ENCODE peak calls at places on chromosomes 3 and 15, in ten cellular contexts. One of them, this sample, is unnamed.

GRCh38 chr15:35986072-35986666 is 440.2 kb upstream of the DPH6 start:
- DNase-seq in foreskin keratinocyte: no peak
- DNase-seq in endothelial cell: no peak
- DNase-seq in nephron progenitor cell: no peak
- DNase-seq in RWPE1: no peak
- DNase-seq in pancreas: no peak
- DNase-seq in brain microvascular endothelial cell: no peak
- DNase-seq in right lobe of liver: peak
- DNase-seq in hepatocyte: peak
- DNase-seq in HFF-Myc: no peak
- DNase-seq in this sample: no peak

GRCh38 chr3:52600258-52600657 is 63.9 kb downstream of the UQCC5 start:
- DNase-seq in endothelial cell: no peak
- DNase-seq in RWPE1: no peak
- DNase-seq in right lobe of liver: no peak
- DNase-seq in foreskin keratinocyte: no peak
- DNase-seq in HFF-Myc: no peak
- DNase-seq in brain microvascular endothelial cell: no peak
- DNase-seq in pancreas: no peak
- DNase-seq in hepatocyte: no peak
- DNase-seq in nephron progenitor cell: no peak
- DNase-seq in this sample: no peak

GRCh38 chr3:183254816-183255730 is 2.0 kb downstream of the B3GNT5 start:
- DNase-seq in HFF-Myc: no peak
- DNase-seq in RWPE1: peak
- DNase-seq in right lobe of liver: no peak
- DNase-seq in brain microvascular endothelial cell: no peak
- DNase-seq in endothelial cell: no peak
- DNase-seq in pancreas: no peak
- DNase-seq in foreskin keratinocyte: no peak
- DNase-seq in nephron progenitor cell: peak
- DNase-seq in hepatocyte: peak
- DNase-seq in this sample: no peak

GRCh38 chr3:50204804-50205718 is at the start of gene SLC38A3:
- DNase-seq in pancreas: peak
- DNase-seq in nephron progenitor cell: peak
- DNase-seq in right lobe of liver: peak
- DNase-seq in brain microvascular endothelial cell: no peak
- DNase-seq in endothelial cell: peak
- DNase-seq in HFF-Myc: no peak
- DNase-seq in RWPE1: no peak
- DNase-seq in hepatocyte: peak
- DNase-seq in foreskin keratinocyte: no peak
- DNase-seq in this sample: peak

GRCh38 chr3:159855599-159856495 is 132.8 kb upstream of the IL12A start:
- DNase-seq in pancreas: no peak
- DNase-seq in nephron progenitor cell: no peak
- DNase-seq in RWPE1: no peak
- DNase-seq in hepatocyte: no peak
- DNase-seq in endothelial cell: no peak
- DNase-seq in brain microvascular endothelial cell: no peak
- DNase-seq in HFF-Myc: peak
- DNase-seq in right lobe of liver: no peak
- DNase-seq in foreskin keratinocyte: no peak
- DNase-seq in this sample: no peak

GRCh38 chr3:160485931-160486330 is 36.3 kb upstream of the TRIM59 start:
- DNase-seq in RWPE1: no peak
- DNase-seq in hepatocyte: no peak
- DNase-seq in foreskin keratinocyte: no peak
- DNase-seq in pancreas: no peak
- DNase-seq in HFF-Myc: no peak
- DNase-seq in nephron progenitor cell: no peak
- DNase-seq in right lobe of liver: no peak
- DNase-seq in brain microvascular endothelial cell: no peak
- DNase-seq in endothelial cell: no peak
- DNase-seq in this sample: no peak

GRCh38 chr3:51163051-51163450 is 222.0 kb upstream of the MANF start:
- DNase-seq in right lobe of liver: no peak
- DNase-seq in nephron progenitor cell: no peak
- DNase-seq in pancreas: no peak
- DNase-seq in endothelial cell: no peak
- DNase-seq in foreskin keratinocyte: peak
- DNase-seq in RWPE1: no peak
- DNase-seq in HFF-Myc: no peak
- DNase-seq in hepatocyte: no peak
- DNase-seq in brain microvascular endothelial cell: no peak
- DNase-seq in this sample: no peak

GRCh38 chr3:144687862-144688261 is 716.2 kb downstream of the DIPK2A start:
- DNase-seq in HFF-Myc: no peak
- DNase-seq in endothelial cell: no peak
- DNase-seq in foreskin keratinocyte: no peak
- DNase-seq in right lobe of liver: no peak
- DNase-seq in hepatocyte: no peak
- DNase-seq in RWPE1: no peak
- DNase-seq in nephron progenitor cell: no peak
- DNase-seq in brain microvascular endothelial cell: no peak
- DNase-seq in pancreas: no peak
- DNase-seq in this sample: no peak

GRCh38 chr3:40504636-40505430 is 1.0 kb upstream of the ZNF620 start:
- DNase-seq in RWPE1: peak
- DNase-seq in hepatocyte: peak
- DNase-seq in pancreas: peak
- DNase-seq in right lobe of liver: peak
- DNase-seq in HFF-Myc: peak
- DNase-seq in endothelial cell: no peak
- DNase-seq in foreskin keratinocyte: peak
- DNase-seq in brain microvascular endothelial cell: peak
- DNase-seq in nephron progenitor cell: no peak
- DNase-seq in this sample: no peak

GRCh38 chr3:105951043-105951442 is 82.2 kb upstream of the CBLB start:
- DNase-seq in RWPE1: no peak
- DNase-seq in brain microvascular endothelial cell: no peak
- DNase-seq in hepatocyte: no peak
- DNase-seq in foreskin keratinocyte: no peak
- DNase-seq in endothelial cell: no peak
- DNase-seq in nephron progenitor cell: no peak
- DNase-seq in pancreas: no peak
- DNase-seq in right lobe of liver: no peak
- DNase-seq in HFF-Myc: no peak
- DNase-seq in this sample: no peak

GRCh38 chr15:64622410-64623260 is 152.8 kb downstream of the RBPMS2 start:
- DNase-seq in pancreas: no peak
- DNase-seq in right lobe of liver: no peak
- DNase-seq in HFF-Myc: no peak
- DNase-seq in brain microvascular endothelial cell: no peak
- DNase-seq in foreskin keratinocyte: no peak
- DNase-seq in endothelial cell: no peak
- DNase-seq in RWPE1: no peak
- DNase-seq in hepatocyte: no peak
- DNase-seq in nephron progenitor cell: no peak
- DNase-seq in this sample: no peak

GRCh38 chr3:116067275-116067674 is 378.0 kb downstream of the LSAMP start:
- DNase-seq in pancreas: no peak
- DNase-seq in brain microvascular endothelial cell: no peak
- DNase-seq in foreskin keratinocyte: no peak
- DNase-seq in right lobe of liver: no peak
- DNase-seq in endothelial cell: no peak
- DNase-seq in RWPE1: no peak
- DNase-seq in nephron progenitor cell: no peak
- DNase-seq in hepatocyte: no peak
- DNase-seq in HFF-Myc: no peak
- DNase-seq in this sample: no peak

GRCh38 chr15:65286069-65286703 is 497 bp downstream of the PARP16 start:
- DNase-seq in right lobe of liver: peak
- DNase-seq in brain microvascular endothelial cell: no peak
- DNase-seq in RWPE1: no peak
- DNase-seq in HFF-Myc: no peak
- DNase-seq in pancreas: no peak
- DNase-seq in hepatocyte: peak
- DNase-seq in foreskin keratinocyte: no peak
- DNase-seq in nephron progenitor cell: peak
- DNase-seq in endothelial cell: peak
- DNase-seq in this sample: no peak

DNA sequence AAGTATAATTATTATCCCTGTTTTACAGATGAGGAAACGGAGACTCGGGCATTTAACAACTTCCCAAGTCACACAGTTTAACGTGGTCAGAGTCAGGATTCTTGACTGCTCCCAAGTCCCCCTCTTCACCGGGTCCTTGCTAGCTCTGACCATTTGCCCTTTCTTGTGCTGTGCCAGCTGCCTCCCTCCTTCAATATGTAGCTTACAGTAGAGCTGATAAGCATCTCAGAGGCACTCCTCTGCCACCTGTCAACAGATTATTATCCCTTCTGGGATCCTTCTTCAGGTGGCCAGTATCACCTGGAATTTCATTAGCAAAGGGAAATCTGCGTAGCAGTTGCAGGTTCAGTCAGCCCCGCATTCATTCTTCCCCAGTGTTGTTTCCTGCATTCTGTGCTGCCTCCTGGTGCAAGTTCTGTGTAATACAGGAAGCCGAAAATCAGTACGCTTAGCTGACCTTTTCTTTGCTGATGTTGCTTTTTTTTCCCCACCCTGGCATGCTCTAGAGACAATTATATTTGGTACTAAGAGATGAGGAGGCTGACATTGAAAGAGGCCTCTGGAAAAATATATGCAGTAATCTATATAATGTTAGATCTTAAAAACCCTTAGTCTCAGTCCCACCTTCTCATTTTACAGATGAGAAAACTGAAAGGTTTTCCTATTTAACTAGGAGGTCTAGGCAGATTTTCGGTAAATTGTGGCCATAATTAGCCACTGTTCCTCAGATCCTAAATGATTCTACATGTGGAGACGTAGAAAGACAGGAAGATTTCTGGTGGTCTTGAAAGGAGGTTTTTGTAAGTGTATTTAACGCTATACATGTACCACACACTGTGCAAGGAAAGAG is 24.8 kb downstream of the TMOD2 start:
- DNase-seq in hepatocyte: peak
- DNase-seq in brain microvascular endothelial cell: peak
- DNase-seq in right lobe of liver: no peak
- DNase-seq in RWPE1: peak
- DNase-seq in pancreas: peak
- DNase-seq in endothelial cell: peak
- DNase-seq in HFF-Myc: no peak
- DNase-seq in nephron progenitor cell: peak
- DNase-seq in foreskin keratinocyte: no peak
- DNase-seq in this sample: no peak
- TF ChIP-seq CTCF in hepatocyte: peak
- TF ChIP-seq CTCF in brain microvascular endothelial cell: peak
- TF ChIP-seq CTCF in right lobe of liver: peak
- TF ChIP-seq CTCF in RWPE1: no peak
- TF ChIP-seq CTCF in pancreas: peak
- TF ChIP-seq CTCF in endothelial cell: peak
- TF ChIP-seq CTCF in HFF-Myc: peak
- TF ChIP-seq CTCF in nephron progenitor cell: peak
- TF ChIP-seq CTCF in foreskin keratinocyte: peak
- TF ChIP-seq CTCF in this sample: peak

GRCh38 chr15:80310776-80311175 is 58.8 kb upstream of the CTXND1 start:
- DNase-seq in right lobe of liver: no peak
- DNase-seq in hepatocyte: no peak
- DNase-seq in RWPE1: no peak
- DNase-seq in HFF-Myc: no peak
- DNase-seq in brain microvascular endothelial cell: no peak
- DNase-seq in pancreas: no peak
- DNase-seq in endothelial cell: no peak
- DNase-seq in nephron progenitor cell: no peak
- DNase-seq in foreskin keratinocyte: no peak
- DNase-seq in this sample: no peak

GRCh38 chr15:80308002-80308401 is 56.0 kb upstream of the CTXND1 start:
- DNase-seq in nephron progenitor cell: no peak
- DNase-seq in endothelial cell: no peak
- DNase-seq in right lobe of liver: no peak
- DNase-seq in RWPE1: no peak
- DNase-seq in hepatocyte: no peak
- DNase-seq in brain microvascular endothelial cell: no peak
- DNase-seq in foreskin keratinocyte: no peak
- DNase-seq in pancreas: no peak
- DNase-seq in HFF-Myc: no peak
- DNase-seq in this sample: no peak

DNA sequence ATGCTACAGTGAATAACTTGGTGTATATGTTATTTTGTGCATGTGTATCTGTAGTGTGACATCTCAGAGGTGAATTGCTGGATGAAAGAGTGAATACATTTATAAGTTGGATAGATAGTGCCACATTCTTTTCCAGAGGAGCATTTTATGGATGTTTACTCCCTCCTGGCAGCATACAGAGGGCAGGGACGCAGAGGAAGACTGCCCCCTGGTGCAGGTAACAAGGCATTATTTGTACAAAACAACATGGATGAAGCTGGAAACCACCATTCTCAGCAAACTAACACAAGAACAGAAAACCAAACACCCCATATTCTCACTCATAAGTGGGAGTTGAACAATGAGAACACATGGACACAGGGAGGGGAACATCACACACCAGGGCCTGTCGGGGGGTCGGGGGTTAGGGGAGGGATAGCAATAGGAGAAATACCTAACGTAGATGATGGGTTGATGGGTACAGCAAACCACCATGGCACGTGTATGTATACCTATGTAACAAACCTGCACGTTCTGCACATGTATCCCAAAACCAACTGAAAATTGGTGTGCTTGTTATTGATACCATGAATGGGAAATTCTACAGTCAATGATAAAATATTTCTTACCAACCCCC is 57.9 kb upstream of the CTXND1 start:
- DNase-seq in brain microvascular endothelial cell: no peak
- DNase-seq in nephron progenitor cell: peak
- DNase-seq in RWPE1: peak
- DNase-seq in pancreas: no peak
- DNase-seq in right lobe of liver: no peak
- DNase-seq in HFF-Myc: no peak
- DNase-seq in endothelial cell: peak
- DNase-seq in foreskin keratinocyte: no peak
- DNase-seq in hepatocyte: peak
- DNase-seq in this sample: no peak
- TF ChIP-seq CTCF in brain microvascular endothelial cell: peak
- TF ChIP-seq CTCF in nephron progenitor cell: peak
- TF ChIP-seq CTCF in RWPE1: peak
- TF ChIP-seq CTCF in pancreas: no peak
- TF ChIP-seq CTCF in right lobe of liver: peak
- TF ChIP-seq CTCF in HFF-Myc: peak
- TF ChIP-seq CTCF in endothelial cell: peak
- TF ChIP-seq CTCF in foreskin keratinocyte: peak
- TF ChIP-seq CTCF in hepatocyte: peak
- TF ChIP-seq CTCF in this sample: peak

GRCh38 chr3:187709155-187709554 is 6.8 kb upstream of the RTP2 start:
- DNase-seq in brain microvascular endothelial cell: no peak
- DNase-seq in endothelial cell: peak
- DNase-seq in hepatocyte: no peak
- DNase-seq in HFF-Myc: no peak
- DNase-seq in foreskin keratinocyte: no peak
- DNase-seq in right lobe of liver: no peak
- DNase-seq in RWPE1: no peak
- DNase-seq in nephron progenitor cell: no peak
- DNase-seq in pancreas: no peak
- DNase-seq in this sample: no peak
- TF ChIP-seq CTCF in brain microvascular endothelial cell: peak
- TF ChIP-seq CTCF in endothelial cell: no peak
- TF ChIP-seq CTCF in hepatocyte: no peak
- TF ChIP-seq CTCF in HFF-Myc: peak
- TF ChIP-seq CTCF in foreskin keratinocyte: no peak
- TF ChIP-seq CTCF in right lobe of liver: no peak
- TF ChIP-seq CTCF in RWPE1: no peak
- TF ChIP-seq CTCF in nephron progenitor cell: no peak
- TF ChIP-seq CTCF in pancreas: no peak
- TF ChIP-seq CTCF in this sample: peak

GRCh38 chr15:91022075-91022831 is at the start of gene VPS33B:
- DNase-seq in hepatocyte: peak
- DNase-seq in HFF-Myc: peak
- DNase-seq in foreskin keratinocyte: peak
- DNase-seq in endothelial cell: peak
- DNase-seq in brain microvascular endothelial cell: peak
- DNase-seq in nephron progenitor cell: peak
- DNase-seq in RWPE1: peak
- DNase-seq in pancreas: peak
- DNase-seq in right lobe of liver: peak
- DNase-seq in this sample: peak
- TF ChIP-seq CTCF in hepatocyte: no peak
- TF ChIP-seq CTCF in HFF-Myc: no peak
- TF ChIP-seq CTCF in foreskin keratinocyte: no peak
- TF ChIP-seq CTCF in endothelial cell: no peak
- TF ChIP-seq CTCF in brain microvascular endothelial cell: no peak
- TF ChIP-seq CTCF in nephron progenitor cell: no peak
- TF ChIP-seq CTCF in RWPE1: no peak
- TF ChIP-seq CTCF in pancreas: no peak
- TF ChIP-seq CTCF in right lobe of liver: no peak
- TF ChIP-seq CTCF in this sample: no peak

This sample was measured in D721Med.